ENCODE peak calls at places on chromosomes 6 and 20, in ten cellular contexts. R, V, U, O, X, Y, N, M, C and K are unnamed samples.

GRCh38 chr6:43009124-43009523 is 4.6 kb downstream of the MEA1 start:
- DNase-seq in R (no peak), V (peak; percentile 27), U (peak; percentile 32), O (peak; percentile 80), X (peak; percentile 52), Y (peak; percentile 66), N (no peak), M (peak; percentile 31), C (no peak), K (no peak)

GRCh38 chr6:125262026-125263013 is 39.4 kb downstream of the HDDC2 start:
- DNase-seq in R (peak; percentile 11), V (peak; percentile 84), U (peak; percentile 74), O (no peak), X (no peak), Y (no peak), N (peak; percentile 39), M (no peak), C (no peak), K (no peak)

GRCh38 chr6:132661906-132662305 is 2.9 kb upstream of the TAAR1 start:
- DNase-seq in R (no peak), V (no peak), U (no peak), O (no peak), X (no peak), Y (no peak), N (no peak), M (no peak), C (no peak), K (no peak)

GRCh38 chr6:37511910-37512399 is 12.3 kb upstream of the CCDC167 start:
- DNase-seq in R (no peak), V (no peak), U (no peak), O (no peak), X (no peak), Y (no peak), N (no peak), M (no peak), C (no peak), K (no peak)

GRCh38 chr6:55433446-55434130 is 106.3 kb downstream of the GFRAL start:
- DNase-seq in R (peak; percentile 45), V (peak; percentile 63), U (peak; percentile 36), O (peak; percentile 10), X (no peak), Y (no peak), N (no peak), M (no peak), C (peak; percentile 96), K (peak; percentile 5)

GRCh38 chr6:89260832-89261231 is 43.7 kb upstream of the GABRR1 start:
- DNase-seq in R (no peak), V (no peak), U (no peak), O (no peak), X (no peak), Y (no peak), N (no peak), M (no peak), C (no peak), K (no peak)

GRCh38 chr6:39218868-39219567 is 10.3 kb downstream of the KCNK5 start:
- DNase-seq in R (no peak), V (no peak), U (no peak), O (no peak), X (no peak), Y (no peak), N (no peak), M (no peak), C (no peak), K (no peak)

GRCh38 chr20:60371456-60371855 is 413.2 kb downstream of the CDH26 start:
- DNase-seq in R (no peak), V (no peak), U (no peak), O (no peak), X (no peak), Y (no peak), N (no peak), M (no peak), C (no peak), K (no peak)

GRCh38 chr6:144797881-144798589 is 512.9 kb downstream of the UTRN start:
- DNase-seq in R (peak; percentile 25), V (peak; percentile 67), U (peak; percentile 92), O (peak; percentile 16), X (no peak), Y (no peak), N (peak; percentile 66), M (no peak), C (no peak), K (peak; percentile 70)

GRCh38 chr6:122408697-122409458 is 9.4 kb downstream of the HSF2 start:
- DNase-seq in R (no peak), V (no peak), U (no peak), O (no peak), X (no peak), Y (no peak), N (no peak), M (no peak), C (no peak), K (no peak)